ENCODE peak calls at places on chromosomes 13 and 19, in six cellular contexts. L is astrocyte of the spinal cord, Y is endothelial cell, Q is gastrocnemius medialis, F is nephron progenitor cell, J is suprapubic skin. A is an unnamed sample.

GRCh38 chr13:93298741-93299140 is 72.1 kb downstream of the GPC6 start:
- DNase-seq in L (no peak), J (no peak), F (no peak), Q (no peak), Y (no peak), A (no peak)

GRCh38 chr19:45245334-45245787 is at the start of gene EXOC3L2:
- DNase-seq in F (no peak), J (no peak), Y (no peak), L (no peak), Q (no peak), A (no peak)

GRCh38 chr13:33388254-33388998 is 102.9 kb upstream of the STARD13 start:
- DNase-seq in Q (no peak), Y (no peak), J (no peak), L (no peak), F (no peak), A (no peak)

GRCh38 chr19:5586300-5587070 is 18.7 kb upstream of the TINCR start:
- DNase-seq in J (no peak), L (no peak), F (no peak), Q (no peak), Y (no peak), A (no peak)

GRCh38 chr13:113897161-113897560 is 33.3 kb upstream of the GAS6 start:
- DNase-seq in Y (no peak), Q (no peak), L (peak), J (no peak), F (no peak), A (peak)

GRCh38 chr13:32330438-32330837 is 15.1 kb downstream of the BRCA2 start:
- DNase-seq in Y (no peak), J (no peak), L (no peak), F (no peak), Q (no peak), A (peak)

GRCh38 chr13:30880756-30881155 is 25.3 kb upstream of the MEDAG start:
- DNase-seq in J (no peak), L (peak), F (no peak), Y (no peak), Q (peak), A (peak)

GRCh38 chr13:37914781-37915391 is 45.3 kb upstream of the TRPC4 start:
- DNase-seq in J (no peak), Q (no peak), L (no peak), Y (no peak), F (no peak), A (no peak)

GRCh38 chr13:32164622-32165268 is 133.2 kb downstream of the FRY start:
- DNase-seq in Y (peak), L (peak), J (no peak), Q (no peak), F (peak), A (no peak)

GRCh38 chr19:10339380-10339960 is at the start of gene ICAM3:
- DNase-seq in Y (no peak), L (no peak), Q (no peak), J (no peak), F (no peak), A (no peak)

GRCh38 chr13:84867246-84867645 is 932.0 kb downstream of the SLITRK6 start:
- DNase-seq in J (no peak), Q (no peak), F (no peak), L (no peak), Y (no peak), A (no peak)

GRCh38 chr19:41939861-41940442 is 11.7 kb upstream of the ERFL start:
- DNase-seq in Q (no peak), F (peak), Y (no peak), L (no peak), J (no peak), A (no peak)

GRCh38 chr19:43625918-43626579 is 6.6 kb upstream of the ZNF428 start:
- DNase-seq in J (no peak), Q (no peak), L (no peak), Y (no peak), F (no peak), A (no peak)

GRCh38 chr19:17475541-17476115 is 5.3 kb downstream of the SLC27A1 start:
- DNase-seq in Y (no peak), J (peak), Q (peak), L (peak), F (no peak), A (no peak)

GRCh38 chr19:55383789-55384575 is at the start of gene TMEM238:
- DNase-seq in F (peak), Y (peak), Q (peak), J (no peak), L (peak), A (no peak)

GRCh38 chr13:76816394-76816793 is 69.8 kb downstream of the KCTD12 start:
- DNase-seq in L (no peak), F (no peak), Y (no peak), Q (no peak), J (no peak), A (no peak)

GRCh38 chr19:51078104-51078503 is 4.6 kb downstream of the KLK14 start:
- DNase-seq in L (no peak), Y (no peak), Q (no peak), J (peak), F (no peak), A (no peak)

GRCh38 chr19:48400018-48400742 is 6.7 kb downstream of the GRIN2D start:
- DNase-seq in L (peak), Q (peak), Y (peak), J (peak), F (peak), A (no peak)

GRCh38 chr19:39659791-39660190 is 4.1 kb downstream of the LGALS16 start:
- DNase-seq in J (no peak), Y (no peak), Q (no peak), F (no peak), L (no peak), A (no peak)

GRCh38 chr19:56120371-56121179 is 520 bp downstream of the ZNF787 start:
- DNase-seq in Y (peak), J (peak), L (peak), F (peak), Q (peak), A (no peak)

GRCh38 chr19:57887195-57887941 is 1.5 kb downstream of the ZNF814 start:
- DNase-seq in Y (no peak), F (no peak), L (no peak), Q (no peak), J (no peak), A (no peak)

GRCh38 chr19:48698046-48698445 is 2.3 kb downstream of the FUT2 start:
- DNase-seq in F (no peak), J (no peak), Y (no peak), L (peak), Q (no peak), A (no peak)

GRCh38 chr19:28012361-28012760 is 1200.6 kb downstream of the UQCRFS1 start:
- DNase-seq in Q (no peak), F (no peak), L (no peak), J (no peak), Y (peak), A (no peak)

GRCh38 chr13:95360464-95361097 is 59.3 kb upstream of the ABCC4 start:
- DNase-seq in Y (no peak), L (no peak), F (no peak), Q (no peak), J (no peak), A (no peak)

GRCh38 chr19:1510442-1510806 is 2.4 kb downstream of the ADAMTSL5 start:
- DNase-seq in J (no peak), Q (no peak), L (no peak), Y (no peak), F (no peak), A (no peak)

GRCh38 chr19:3154957-3155736 is 19.3 kb downstream of the GNA15 start:
- DNase-seq in L (peak), Q (peak), J (peak), Y (peak), F (no peak), A (peak)

GRCh38 chr13:51025245-51025872 is 85.7 kb downstream of the C13orf42 start:
- DNase-seq in Y (no peak), F (no peak), L (no peak), Q (no peak), J (no peak), A (no peak)

GRCh38 chr13:62684359-62684758 is 1268.7 kb upstream of the PCDH20 start:
- DNase-seq in F (no peak), J (no peak), Y (no peak), L (no peak), Q (no peak), A (no peak)

GRCh38 chr19:13600802-13601201 is 94.5 kb upstream of the CACNA1A start:
- DNase-seq in F (no peak), L (no peak), Q (no peak), J (no peak), Y (no peak), A (no peak)

GRCh38 chr19:38663957-38664502 is 16.6 kb downstream of the ACTN4 start:
- DNase-seq in Y (no peak), J (no peak), F (no peak), L (no peak), Q (peak), A (no peak)

GRCh38 chr13:98525852-98526512 is 50.9 kb downstream of the STK24 start:
- DNase-seq in L (peak), J (no peak), F (no peak), Q (no peak), Y (no peak), A (no peak)

GRCh38 chr13:71879129-71879535 is 12.1 kb upstream of the DACH1 start:
- DNase-seq in L (peak), F (peak), Q (no peak), J (no peak), Y (peak), A (no peak)

GRCh38 chr13:93727301-93728141 is 500.9 kb downstream of the GPC6 start:
- DNase-seq in Y (no peak), L (peak), Q (no peak), J (no peak), F (no peak), A (no peak)

GRCh38 chr13:63481334-63481733 is 2065.7 kb upstream of the PCDH20 start:
- DNase-seq in Y (no peak), Q (no peak), F (no peak), L (peak), J (no peak), A (peak)

GRCh38 chr19:5864013-5864720 is 6.2 kb downstream of the FUT5 start:
- DNase-seq in L (no peak), Y (no peak), F (no peak), J (no peak), Q (no peak), A (no peak)

GRCh38 chr13:41457589-41458186 is 338 bp downstream of the RGCC start:
- DNase-seq in L (no peak), Y (no peak), F (peak), Q (no peak), J (peak), A (no peak)

GRCh38 chr19:46761418-46761831 is 15.2 kb upstream of the STRN4 start:
- DNase-seq in Y (no peak), L (peak), F (no peak), Q (no peak), J (no peak), A (peak)

GRCh38 chr19:2691951-2692350 is 10.5 kb downstream of the GNG7 start:
- DNase-seq in L (no peak), J (no peak), Q (no peak), Y (no peak), F (no peak), A (no peak)

DNA sequence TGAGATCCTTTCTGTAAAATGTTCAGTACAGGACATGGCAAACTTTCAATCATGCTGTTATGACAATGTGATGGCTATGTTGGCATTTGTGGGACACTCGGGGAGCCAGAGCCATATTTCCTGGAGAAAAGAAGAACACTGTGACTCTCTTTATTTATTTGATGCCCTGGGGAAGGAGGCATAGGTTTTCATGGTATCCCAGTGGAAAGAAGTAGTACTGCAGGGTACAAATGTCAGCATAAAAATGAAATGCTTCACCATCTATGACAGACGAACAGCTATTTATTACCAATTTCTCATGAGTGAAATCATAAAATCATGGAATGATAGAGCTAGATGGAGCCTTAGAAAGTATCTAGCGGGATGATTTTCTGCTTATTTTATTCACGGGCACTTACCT is 217.1 kb downstream of the COL4A1 start:
- DNase-seq in L (no peak), F (no peak), J (no peak), Y (no peak), Q (no peak), A (no peak)
- TF ChIP-seq CTCF in L (peak), F (peak), J (peak), Y (peak), Q (peak), A (no peak)

DNA sequence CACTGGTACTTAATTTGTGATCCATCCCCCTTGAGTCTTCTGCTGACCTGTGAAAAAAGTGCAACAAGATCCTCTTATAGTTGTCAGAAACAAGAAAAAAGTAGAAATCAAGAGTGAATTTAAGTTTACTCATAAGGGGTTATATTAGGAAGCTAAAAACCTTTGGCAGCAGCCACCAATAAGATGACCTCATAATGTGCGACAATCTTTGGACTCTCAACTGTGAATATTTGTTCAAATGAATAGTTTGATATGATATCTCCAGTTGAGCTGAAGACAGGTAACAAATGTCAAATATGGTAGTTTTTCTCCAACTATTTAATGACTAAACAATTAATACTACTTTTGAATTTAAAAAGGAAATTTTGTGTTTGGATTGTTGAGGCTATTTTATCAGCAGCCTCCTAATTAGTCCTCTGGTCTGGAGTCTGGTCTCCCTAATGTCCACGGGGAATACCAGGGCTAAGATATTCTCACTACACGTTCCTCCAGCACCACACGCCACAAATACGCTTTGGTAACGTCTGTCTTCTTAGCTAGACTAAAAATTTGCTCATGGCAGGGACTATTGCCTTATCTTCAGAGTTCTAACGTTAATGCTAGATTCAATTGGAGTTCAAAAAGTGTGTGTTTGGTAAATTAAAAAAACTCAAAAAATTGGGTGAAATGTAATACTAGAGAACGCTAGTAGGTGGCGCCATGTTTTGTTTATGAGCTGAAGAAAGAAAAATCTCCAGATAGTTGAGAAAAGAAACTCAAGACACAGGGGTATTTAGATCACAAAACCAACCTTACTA is 51.0 kb upstream of the PDX1 start:
- DNase-seq in L (peak), F (no peak), Q (no peak), J (no peak), Y (no peak), A (no peak)
- TF ChIP-seq CTCF in L (peak), F (peak), Q (no peak), J (peak), Y (peak), A (peak)

DNA sequence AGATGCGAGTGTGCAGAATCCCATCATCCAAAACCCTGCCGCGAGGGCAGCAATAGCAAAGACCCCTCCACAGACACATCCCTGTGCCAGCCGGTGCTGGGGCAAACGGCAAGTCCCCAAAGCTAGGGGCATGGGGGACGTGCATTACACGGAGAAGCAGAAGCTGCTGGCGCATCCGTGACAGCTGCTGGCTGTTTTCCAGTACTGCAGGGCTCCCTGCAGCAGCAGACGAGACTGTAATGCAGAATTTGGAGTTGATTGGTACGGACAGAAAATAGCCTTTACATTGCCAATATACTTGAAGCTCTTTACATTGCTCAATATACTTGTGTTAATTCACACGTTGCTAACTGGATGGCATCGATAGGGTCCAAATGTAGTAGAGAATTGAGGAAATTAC is 77.2 kb upstream of the TMTC4 start:
- DNase-seq in L (no peak), Y (no peak), Q (no peak), F (no peak), J (no peak), A (no peak)
- TF ChIP-seq CTCF in L (no peak), Y (no peak), Q (no peak), F (no peak), J (no peak), A (no peak)

GRCh38 chr13:48532473-48533206 is at the start of gene RCBTB2:
- DNase-seq in Y (peak), F (peak), Q (peak), J (peak), L (peak), A (peak)

GRCh38 chr13:48532146-48532472 is 771 bp downstream of the RCBTB2 start:
- DNase-seq in L (peak), Q (no peak), J (no peak), F (no peak), Y (no peak), A (peak)

GRCh38 chr13:48531416-48532145 is 1.3 kb downstream of the RCBTB2 start:
- DNase-seq in J (no peak), L (no peak), Y (no peak), Q (no peak), F (no peak), A (no peak)

GRCh38 chr13:48533986-48534600 is 1.2 kb upstream of the RCBTB2 start:
- DNase-seq in Y (no peak), J (no peak), F (no peak), Q (no peak), L (no peak), A (no peak)

DNA sequence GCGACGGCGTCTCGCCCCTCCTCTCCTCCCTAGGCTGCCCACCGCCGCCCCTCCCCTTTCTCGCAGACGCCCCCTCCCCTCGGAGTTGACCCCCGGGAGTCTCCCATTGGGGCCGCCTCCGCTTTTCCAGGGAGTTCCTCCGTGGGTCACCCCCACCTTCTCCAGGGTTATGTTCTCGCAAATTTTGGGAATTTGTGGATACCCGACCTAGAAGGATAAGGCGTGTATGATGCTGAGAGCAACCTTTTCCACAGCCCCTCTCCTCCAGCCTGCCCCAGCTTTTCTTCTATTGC is 273 bp upstream of the RCBTB2 start:
- DNase-seq in J (no peak), F (no peak), Y (no peak), L (no peak), Q (no peak), A (no peak)
- TF ChIP-seq CTCF in J (no peak), F (no peak), Y (no peak), L (no peak), Q (no peak), A (no peak)

GRCh38 chr19:32748497-32748896 is 28.9 kb downstream of the TDRD12 start:
- DNase-seq in J (no peak), L (no peak), F (no peak), Q (no peak), Y (no peak), A (no peak)
- TF ChIP-seq CTCF in J (no peak), L (peak), F (peak), Q (no peak), Y (no peak), A (no peak)

GRCh38 chr13:109998808-109999528 is 212.6 kb upstream of the IRS2 start:
- DNase-seq in J (no peak), Y (no peak), L (peak), Q (no peak), F (no peak), A (peak)
- TF ChIP-seq CTCF in J (no peak), Y (no peak), L (peak), Q (no peak), F (no peak), A (no peak)

GRCh38 chr19:35931874-35932202 is 4.3 kb upstream of the LRFN3 start:
- DNase-seq in F (no peak), Q (no peak), L (no peak), J (no peak), Y (no peak), A (no peak)
- TF ChIP-seq CTCF in F (peak), Q (no peak), L (no peak), J (peak), Y (no peak), A (no peak)

GRCh38 chr19:19816679-19817078 is 4.9 kb downstream of the ZNF506 start:
- DNase-seq in Y (no peak), F (no peak), L (no peak), J (no peak), Q (peak), A (no peak)
- TF ChIP-seq CTCF in Y (no peak), F (no peak), L (no peak), J (no peak), Q (no peak), A (no peak)

A was measured in AG09319.